ENCODE peak calls at places on chromosomes 5 and 9, in five cellular contexts. One of them, this sample, is unnamed.

GRCh38 chr5:116075117-116075910 is 9.5 kb upstream of the COMMD10 start:
- DNase-seq in A549: no peak
- DNase-seq in GM23248: no peak
- DNase-seq in GM12878: no peak
- DNase-seq in mesenchymal stem cell: no peak
- DNase-seq in this sample: peak

GRCh38 chr5:159819671-159820411 is 96.4 kb upstream of the ADRA1B start:
- DNase-seq in GM23248: peak
- DNase-seq in A549: no peak
- DNase-seq in mesenchymal stem cell: peak
- DNase-seq in GM12878: no peak
- DNase-seq in this sample: no peak

GRCh38 chr5:9284781-9285307 is 261.0 kb downstream of the SEMA5A start:
- DNase-seq in GM12878: no peak
- DNase-seq in A549: no peak
- DNase-seq in mesenchymal stem cell: peak
- DNase-seq in GM23248: peak
- DNase-seq in this sample: no peak

GRCh38 chr5:41695920-41696582 is 174.2 kb downstream of the OXCT1 start:
- DNase-seq in mesenchymal stem cell: peak
- DNase-seq in GM12878: no peak
- DNase-seq in GM23248: peak
- DNase-seq in A549: no peak
- DNase-seq in this sample: peak

GRCh38 chr9:123894822-123895221 is 35.1 kb downstream of the DENND1A start:
- DNase-seq in GM23248: no peak
- DNase-seq in A549: no peak
- DNase-seq in mesenchymal stem cell: no peak
- DNase-seq in GM12878: no peak
- DNase-seq in this sample: no peak

GRCh38 chr9:137506274-137506673 is 43.9 kb downstream of the PNPLA7 start:
- DNase-seq in mesenchymal stem cell: no peak
- DNase-seq in A549: peak
- DNase-seq in GM12878: no peak
- DNase-seq in GM23248: no peak
- DNase-seq in this sample: no peak

GRCh38 chr9:4640027-4640426 is 22.1 kb upstream of the PLPP6 start:
- DNase-seq in A549: no peak
- DNase-seq in GM12878: no peak
- DNase-seq in GM23248: peak
- DNase-seq in mesenchymal stem cell: peak
- DNase-seq in this sample: peak

GRCh38 chr9:112142420-112142819 is 32.7 kb downstream of the SUSD1 start:
- DNase-seq in GM12878: no peak
- DNase-seq in mesenchymal stem cell: no peak
- DNase-seq in A549: no peak
- DNase-seq in GM23248: no peak
- DNase-seq in this sample: no peak

GRCh38 chr5:67268233-67269011 is 71.8 kb upstream of the CD180 start:
- DNase-seq in mesenchymal stem cell: peak
- DNase-seq in A549: peak
- DNase-seq in GM23248: peak
- DNase-seq in GM12878: no peak
- DNase-seq in this sample: no peak

GRCh38 chr5:132840896-132841818 is 10.7 kb upstream of the SHROOM1 start:
- DNase-seq in GM23248: peak
- DNase-seq in mesenchymal stem cell: peak
- DNase-seq in GM12878: no peak
- DNase-seq in A549: no peak
- DNase-seq in this sample: no peak

GRCh38 chr5:142166754-142167153 is 58.2 kb downstream of the NDFIP1 start:
- DNase-seq in GM23248: no peak
- DNase-seq in GM12878: no peak
- DNase-seq in A549: no peak
- DNase-seq in mesenchymal stem cell: no peak
- DNase-seq in this sample: no peak

GRCh38 chr5:131275996-131276535 is 12.2 kb downstream of the CDC42SE2 start:
- DNase-seq in A549: no peak
- DNase-seq in mesenchymal stem cell: no peak
- DNase-seq in GM23248: no peak
- DNase-seq in GM12878: no peak
- DNase-seq in this sample: no peak

GRCh38 chr5:131272365-131273123 is 8.7 kb downstream of the CDC42SE2 start:
- DNase-seq in GM12878: no peak
- DNase-seq in A549: no peak
- DNase-seq in mesenchymal stem cell: no peak
- DNase-seq in GM23248: no peak
- DNase-seq in this sample: no peak

GRCh38 chr5:131274341-131275063 is 10.6 kb downstream of the CDC42SE2 start:
- DNase-seq in mesenchymal stem cell: no peak
- DNase-seq in GM23248: no peak
- DNase-seq in GM12878: no peak
- DNase-seq in A549: no peak
- DNase-seq in this sample: no peak

GRCh38 chr5:131268758-131269370 is 5.0 kb downstream of the CDC42SE2 start:
- DNase-seq in mesenchymal stem cell: no peak
- DNase-seq in GM23248: peak
- DNase-seq in A549: no peak
- DNase-seq in GM12878: no peak
- DNase-seq in this sample: no peak

GRCh38 chr5:131270809-131271208 is 7.0 kb downstream of the CDC42SE2 start:
- DNase-seq in mesenchymal stem cell: peak
- DNase-seq in GM12878: no peak
- DNase-seq in A549: peak
- DNase-seq in GM23248: peak
- DNase-seq in this sample: no peak
- H3K4me3 ChIP-seq in mesenchymal stem cell: no peak
- H3K4me3 ChIP-seq in GM12878: peak
- H3K4me3 ChIP-seq in A549: no peak
- H3K4me3 ChIP-seq in GM23248: peak
- H3K4me3 ChIP-seq in this sample: no peak

DNA sequence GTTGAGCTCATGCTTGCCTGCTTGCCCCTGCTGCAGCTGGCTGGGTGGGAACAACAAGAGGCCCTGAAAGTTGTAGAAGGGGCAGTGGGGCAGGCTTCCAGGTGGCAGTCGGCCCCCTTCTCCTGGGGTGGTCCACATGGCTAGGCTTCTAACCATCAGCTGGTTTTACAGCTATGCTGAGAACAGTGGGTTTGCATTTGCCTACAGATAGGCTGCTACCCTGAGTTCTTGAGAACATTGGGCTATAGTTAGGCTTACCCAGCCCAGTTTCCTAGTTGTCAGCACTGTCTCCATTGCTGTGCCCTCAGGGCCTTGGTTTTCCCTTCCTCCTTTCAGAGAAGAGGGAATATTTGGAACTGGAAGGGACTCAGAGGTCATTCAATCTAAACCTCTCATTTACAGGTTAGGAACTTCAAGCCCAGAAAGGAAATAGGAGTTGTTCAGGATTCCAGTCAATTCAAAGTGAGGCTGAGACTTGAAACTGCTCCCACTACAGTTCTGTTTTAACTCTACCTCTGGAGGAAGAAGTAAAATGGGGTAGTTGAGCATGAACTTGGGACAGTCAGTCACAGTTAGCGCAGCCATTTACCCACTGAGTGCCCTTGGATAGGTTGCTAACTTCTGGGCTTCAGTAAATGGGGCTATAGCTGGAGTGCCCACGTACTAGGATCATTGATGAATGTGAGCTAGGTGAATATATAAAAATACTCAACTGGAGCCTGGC is 11.5 kb downstream of the LARP1 start:
- DNase-seq in A549: no peak
- DNase-seq in GM23248: no peak
- DNase-seq in mesenchymal stem cell: no peak
- DNase-seq in GM12878: no peak
- DNase-seq in this sample: no peak
- H3K4me2 ChIP-seq in A549: no peak
- H3K4me2 ChIP-seq in GM23248: no peak
- H3K4me2 ChIP-seq in mesenchymal stem cell: no peak
- H3K4me2 ChIP-seq in GM12878: peak
- H3K4me2 ChIP-seq in this sample: no peak

GRCh38 chr5:65801332-65801731 is 79.3 kb downstream of the NLN start:
- DNase-seq in mesenchymal stem cell: peak
- DNase-seq in A549: no peak
- DNase-seq in GM23248: peak
- DNase-seq in GM12878: no peak
- DNase-seq in this sample: no peak
- H3K27ac ChIP-seq in mesenchymal stem cell: peak
- H3K27ac ChIP-seq in A549: no peak
- H3K27ac ChIP-seq in GM23248: peak
- H3K27ac ChIP-seq in GM12878: no peak
- H3K27ac ChIP-seq in this sample: no peak

GRCh38 chr9:90684776-90685175 is 42.2 kb upstream of the DIRAS2 start:
- DNase-seq in GM12878: no peak
- DNase-seq in GM23248: no peak
- DNase-seq in mesenchymal stem cell: no peak
- DNase-seq in A549: no peak
- DNase-seq in this sample: no peak

DNA sequence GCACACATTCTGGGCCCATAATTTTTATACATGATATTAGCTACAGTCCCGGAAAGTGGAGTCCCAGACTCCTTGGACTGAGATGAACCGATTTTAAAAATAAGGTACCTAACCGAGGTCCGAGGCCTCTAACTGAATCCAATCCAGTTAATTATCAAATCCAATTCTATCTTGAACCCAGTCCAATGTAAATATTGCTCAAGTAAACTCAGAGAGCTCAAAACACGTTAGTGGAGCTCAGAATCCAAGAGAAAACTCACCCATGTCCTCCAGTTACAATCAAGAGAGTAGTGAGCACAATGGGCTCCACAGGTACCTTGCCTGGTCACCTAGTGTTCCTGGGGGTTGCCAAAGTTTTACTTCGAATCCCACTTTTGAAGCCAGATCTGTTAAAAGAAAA is 37.9 kb upstream of the DIRAS2 start:
- DNase-seq in A549: no peak
- DNase-seq in GM23248: no peak
- DNase-seq in mesenchymal stem cell: no peak
- DNase-seq in GM12878: no peak
- DNase-seq in this sample: no peak
- H3K4me3 ChIP-seq in A549: no peak
- H3K4me3 ChIP-seq in GM23248: no peak
- H3K4me3 ChIP-seq in mesenchymal stem cell: no peak
- H3K4me3 ChIP-seq in GM12878: no peak
- H3K4me3 ChIP-seq in this sample: no peak

DNA sequence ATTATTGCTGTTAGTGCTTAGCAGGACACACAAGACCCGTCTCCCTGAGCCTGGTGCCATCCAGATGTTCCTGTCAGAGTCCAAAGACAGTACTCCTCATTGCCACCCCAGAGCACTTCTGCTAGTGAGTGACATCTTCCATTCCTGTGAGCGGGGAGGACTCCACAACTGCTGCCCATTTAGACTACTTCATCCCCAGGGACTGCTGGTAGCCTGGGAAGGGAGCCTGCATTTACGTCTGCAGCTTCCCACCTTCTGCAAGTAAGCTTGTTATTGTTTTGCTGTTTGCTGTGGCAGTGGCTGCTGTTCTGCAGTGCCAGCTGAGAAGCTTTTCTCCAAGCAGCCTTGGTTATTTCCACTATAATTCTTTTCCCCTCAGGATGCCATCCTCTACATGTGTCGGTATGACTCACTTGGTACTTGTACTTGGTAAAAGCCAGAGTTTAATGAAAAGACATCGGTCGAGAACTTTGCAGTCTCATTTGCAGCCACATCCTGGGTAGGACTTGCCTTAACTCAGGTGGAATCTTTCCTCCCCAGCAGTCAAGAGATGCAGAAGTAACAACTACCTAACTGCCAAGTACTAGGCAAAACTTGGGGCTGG is 10.6 kb upstream of the MAP1B start:
- DNase-seq in A549: no peak
- DNase-seq in GM12878: no peak
- DNase-seq in GM23248: peak
- DNase-seq in mesenchymal stem cell: peak
- DNase-seq in this sample: no peak
- H3K4me2 ChIP-seq in A549: no peak
- H3K4me2 ChIP-seq in GM12878: no peak
- H3K4me2 ChIP-seq in GM23248: no peak
- H3K4me2 ChIP-seq in mesenchymal stem cell: no peak
- H3K4me2 ChIP-seq in this sample: no peak